ENCODE peak calls at places on chromosomes 12 and 14, in five cellular contexts. One of them, this sample, is unnamed.

GRCh38 chr12:65209655-65210043 is 40.3 kb downstream of the LEMD3 start:
- DNase-seq in mesendoderm: no peak
- DNase-seq in IMR-90: no peak
- DNase-seq in OCI-LY7: peak; percentile 66
- DNase-seq in right cardiac atrium: no peak
- DNase-seq in this sample: no peak

GRCh38 chr12:95164656-95165055 is 52.6 kb downstream of the FGD6 start:
- DNase-seq in IMR-90: peak; percentile 30
- DNase-seq in right cardiac atrium: no peak
- DNase-seq in OCI-LY7: no peak
- DNase-seq in mesendoderm: no peak
- DNase-seq in this sample: no peak

GRCh38 chr14:71754422-71755095 is 177.7 kb upstream of the RGS6 start:
- DNase-seq in IMR-90: no peak
- DNase-seq in right cardiac atrium: no peak
- DNase-seq in mesendoderm: peak; percentile 71
- DNase-seq in OCI-LY7: no peak
- DNase-seq in this sample: peak; percentile 78

GRCh38 chr12:31651893-31652521 is 7.5 kb upstream of the ETFBKMT start:
- DNase-seq in right cardiac atrium: no peak
- DNase-seq in mesendoderm: no peak
- DNase-seq in IMR-90: no peak
- DNase-seq in OCI-LY7: no peak
- DNase-seq in this sample: peak; percentile 37

GRCh38 chr14:73463411-73463810 is 5.1 kb upstream of the NUMB start:
- DNase-seq in mesendoderm: no peak
- DNase-seq in right cardiac atrium: no peak
- DNase-seq in OCI-LY7: no peak
- DNase-seq in IMR-90: peak; percentile 98
- DNase-seq in this sample: peak; percentile 26

GRCh38 chr12:106248177-106248848 is 493 bp upstream of the CKAP4 start:
- DNase-seq in mesendoderm: peak; percentile 64
- DNase-seq in OCI-LY7: peak; percentile 49
- DNase-seq in right cardiac atrium: peak; percentile 85
- DNase-seq in IMR-90: peak; percentile 81
- DNase-seq in this sample: peak; percentile 86

GRCh38 chr12:70044170-70044569 is 199.1 kb upstream of the CNOT2 start:
- DNase-seq in IMR-90: no peak
- DNase-seq in right cardiac atrium: no peak
- DNase-seq in OCI-LY7: no peak
- DNase-seq in mesendoderm: no peak
- DNase-seq in this sample: no peak

GRCh38 chr12:111964935-111965334 is 48.0 kb downstream of the TMEM116 start:
- DNase-seq in OCI-LY7: no peak
- DNase-seq in mesendoderm: no peak
- DNase-seq in right cardiac atrium: no peak
- DNase-seq in IMR-90: no peak
- DNase-seq in this sample: no peak

GRCh38 chr14:96194657-96195431 is 9.8 kb upstream of the BDKRB2 start:
- DNase-seq in OCI-LY7: no peak
- DNase-seq in right cardiac atrium: no peak
- DNase-seq in mesendoderm: no peak
- DNase-seq in IMR-90: no peak
- DNase-seq in this sample: no peak

GRCh38 chr14:52735921-52736489 is 6.0 kb downstream of the STYX start:
- DNase-seq in mesendoderm: peak; percentile 64
- DNase-seq in right cardiac atrium: no peak
- DNase-seq in IMR-90: peak; percentile 1
- DNase-seq in OCI-LY7: no peak
- DNase-seq in this sample: no peak

GRCh38 chr14:91229743-91230200 is 14.7 kb downstream of the GPR68 start:
- DNase-seq in right cardiac atrium: no peak
- DNase-seq in OCI-LY7: peak; percentile 86
- DNase-seq in IMR-90: peak; percentile 61
- DNase-seq in mesendoderm: no peak
- DNase-seq in this sample: no peak

GRCh38 chr14:22492601-22493000 is 96.4 kb downstream of the DAD1 start:
- DNase-seq in OCI-LY7: no peak
- DNase-seq in right cardiac atrium: no peak
- DNase-seq in IMR-90: no peak
- DNase-seq in mesendoderm: no peak
- DNase-seq in this sample: no peak

GRCh38 chr14:42224053-42224888 is 617.6 kb downstream of the LRFN5 start:
- DNase-seq in mesendoderm: peak; percentile 74
- DNase-seq in OCI-LY7: peak; percentile 64
- DNase-seq in IMR-90: peak; percentile 68
- DNase-seq in right cardiac atrium: peak; percentile 37
- DNase-seq in this sample: peak; percentile 93

GRCh38 chr12:81615031-81615430 is 144.1 kb downstream of the PPFIA2 start:
- DNase-seq in mesendoderm: no peak
- DNase-seq in right cardiac atrium: no peak
- DNase-seq in IMR-90: no peak
- DNase-seq in OCI-LY7: no peak
- DNase-seq in this sample: no peak

GRCh38 chr12:51773145-51773869 is 75.2 kb downstream of the FIGNL2 start:
- DNase-seq in right cardiac atrium: no peak
- DNase-seq in mesendoderm: no peak
- DNase-seq in IMR-90: peak; percentile 77
- DNase-seq in OCI-LY7: no peak
- DNase-seq in this sample: no peak

GRCh38 chr12:13851828-13852227 is 129.6 kb downstream of the GRIN2B start:
- DNase-seq in mesendoderm: peak; percentile 90
- DNase-seq in IMR-90: no peak
- DNase-seq in OCI-LY7: no peak
- DNase-seq in right cardiac atrium: no peak
- DNase-seq in this sample: peak; percentile 89

GRCh38 chr14:30869525-30870150 is 4.7 kb upstream of the COCH start:
- DNase-seq in OCI-LY7: no peak
- DNase-seq in IMR-90: no peak
- DNase-seq in right cardiac atrium: no peak
- DNase-seq in mesendoderm: no peak
- DNase-seq in this sample: no peak

GRCh38 chr12:79897617-79898016 is 37.3 kb downstream of the PPP1R12A start:
- DNase-seq in OCI-LY7: no peak
- DNase-seq in right cardiac atrium: no peak
- DNase-seq in mesendoderm: peak; percentile 90
- DNase-seq in IMR-90: peak; percentile 95
- DNase-seq in this sample: no peak

GRCh38 chr14:78840898-78841297 is 670.7 kb downstream of the NRXN3 start:
- DNase-seq in IMR-90: no peak
- DNase-seq in right cardiac atrium: no peak
- DNase-seq in mesendoderm: no peak
- DNase-seq in OCI-LY7: no peak
- DNase-seq in this sample: no peak

GRCh38 chr14:74360163-74360562 is 11.9 kb downstream of the VRTN start:
- DNase-seq in OCI-LY7: no peak
- DNase-seq in right cardiac atrium: no peak
- DNase-seq in mesendoderm: no peak
- DNase-seq in IMR-90: no peak
- DNase-seq in this sample: no peak

GRCh38 chr14:26867171-26867757 is 269.4 kb upstream of the NOVA1 start:
- DNase-seq in right cardiac atrium: no peak
- DNase-seq in OCI-LY7: no peak
- DNase-seq in mesendoderm: peak; percentile 54
- DNase-seq in IMR-90: no peak
- DNase-seq in this sample: peak; percentile 59

GRCh38 chr12:62919827-62920226 is 15.1 kb downstream of the PPM1H start:
- DNase-seq in IMR-90: peak; percentile 63
- DNase-seq in OCI-LY7: no peak
- DNase-seq in mesendoderm: no peak
- DNase-seq in right cardiac atrium: no peak
- DNase-seq in this sample: no peak

GRCh38 chr12:27119797-27120196 is 37.4 kb upstream of the C12orf71 start:
- DNase-seq in mesendoderm: no peak
- DNase-seq in IMR-90: no peak
- DNase-seq in OCI-LY7: no peak
- DNase-seq in right cardiac atrium: no peak
- DNase-seq in this sample: peak; percentile 71

GRCh38 chr12:6215120-6215807 is 15.1 kb downstream of the CD9 start:
- DNase-seq in right cardiac atrium: peak; percentile 10
- DNase-seq in OCI-LY7: no peak
- DNase-seq in IMR-90: no peak
- DNase-seq in mesendoderm: peak; percentile 95
- DNase-seq in this sample: peak; percentile 91

GRCh38 chr12:130419116-130419515 is 81.4 kb downstream of the PIWIL1 start:
- DNase-seq in right cardiac atrium: no peak
- DNase-seq in IMR-90: no peak
- DNase-seq in mesendoderm: no peak
- DNase-seq in OCI-LY7: no peak
- DNase-seq in this sample: peak; percentile 31

GRCh38 chr12:1873531-1874149 is 44.8 kb downstream of the CACNA2D4 start:
- DNase-seq in OCI-LY7: no peak
- DNase-seq in mesendoderm: no peak
- DNase-seq in IMR-90: no peak
- DNase-seq in right cardiac atrium: no peak
- DNase-seq in this sample: no peak

GRCh38 chr14:76257842-76258397 is 106.2 kb downstream of the GPATCH2L start:
- DNase-seq in right cardiac atrium: no peak
- DNase-seq in mesendoderm: peak; percentile 38
- DNase-seq in IMR-90: no peak
- DNase-seq in OCI-LY7: no peak
- DNase-seq in this sample: peak; percentile 54

GRCh38 chr14:73180385-73180805 is 44.1 kb downstream of the PSEN1 start:
- DNase-seq in IMR-90: peak; percentile 77
- DNase-seq in right cardiac atrium: no peak
- DNase-seq in OCI-LY7: no peak
- DNase-seq in mesendoderm: no peak
- DNase-seq in this sample: no peak

GRCh38 chr12:2233034-2233433 is 180.2 kb downstream of the CACNA1C start:
- DNase-seq in OCI-LY7: no peak
- DNase-seq in IMR-90: peak; percentile 66
- DNase-seq in right cardiac atrium: no peak
- DNase-seq in mesendoderm: no peak
- DNase-seq in this sample: no peak

GRCh38 chr12:90013409-90013808 is 304.8 kb upstream of the ATP2B1 start:
- DNase-seq in right cardiac atrium: no peak
- DNase-seq in mesendoderm: peak; percentile 49
- DNase-seq in IMR-90: peak; percentile 9
- DNase-seq in OCI-LY7: peak; percentile 50
- DNase-seq in this sample: no peak

GRCh38 chr14:58298880-58299664 is 717 bp downstream of the ARID4A start:
- DNase-seq in mesendoderm: peak; percentile 35
- DNase-seq in OCI-LY7: peak; percentile 58
- DNase-seq in right cardiac atrium: peak; percentile 79
- DNase-seq in IMR-90: no peak
- DNase-seq in this sample: peak; percentile 72

GRCh38 chr12:53217049-53217929 is 10.2 kb upstream of the ITGB7 start:
- DNase-seq in IMR-90: no peak
- DNase-seq in right cardiac atrium: peak; percentile 79
- DNase-seq in OCI-LY7: no peak
- DNase-seq in mesendoderm: peak; percentile 80
- DNase-seq in this sample: peak; percentile 93
- H3K27ac ChIP-seq in IMR-90: peak overlapping the region; percentile 58
- H3K27ac ChIP-seq in right cardiac atrium: peak overlapping the region; percentile 77
- H3K27ac ChIP-seq in OCI-LY7: no peak overlapping the region
- H3K27ac ChIP-seq in mesendoderm: peak overlapping the region; percentile 40
- H3K27ac ChIP-seq in this sample: no peak overlapping the region

DNA sequence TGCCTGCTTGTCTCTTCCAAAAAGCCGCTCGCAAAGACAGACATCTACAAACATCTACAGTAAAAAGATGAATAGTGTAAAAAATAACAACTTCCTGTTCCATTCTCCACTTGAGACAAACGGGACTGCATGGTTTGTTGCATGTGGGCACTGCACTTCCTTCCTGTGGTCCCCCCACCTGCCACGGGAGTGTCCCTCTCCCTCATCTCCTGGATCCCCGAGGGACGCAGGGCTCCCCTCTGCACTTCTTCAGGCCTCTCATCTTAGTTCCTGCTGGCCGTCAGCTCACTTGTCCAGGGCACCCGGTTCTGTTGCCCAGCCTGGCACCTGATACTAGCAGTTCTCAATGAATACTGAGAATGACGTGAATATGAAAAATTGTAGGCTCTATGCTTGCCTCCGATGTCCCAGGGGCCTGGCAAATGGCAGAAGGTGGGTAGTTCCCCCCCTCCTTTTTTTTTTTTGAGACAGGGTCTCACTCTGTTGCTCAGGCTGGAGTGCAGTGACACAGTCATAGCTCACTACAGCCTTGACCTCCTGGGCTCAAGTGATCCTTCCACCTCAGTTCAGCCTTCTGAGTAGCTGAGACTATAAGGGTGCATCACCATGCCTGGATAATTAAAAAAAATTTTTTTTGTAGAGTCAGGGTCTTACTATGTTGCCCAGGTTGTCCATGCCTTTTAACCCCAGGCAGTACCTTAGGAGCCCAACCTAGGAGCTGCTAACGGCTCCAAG is 3.5 kb upstream of the KLC1 start:
- DNase-seq in mesendoderm: no peak
- DNase-seq in right cardiac atrium: no peak
- DNase-seq in IMR-90: no peak
- DNase-seq in OCI-LY7: peak; percentile 66
- DNase-seq in this sample: no peak
- H3K27ac ChIP-seq in mesendoderm: no peak overlapping the region
- H3K27ac ChIP-seq in right cardiac atrium: no peak overlapping the region
- H3K27ac ChIP-seq in IMR-90: no peak overlapping the region
- H3K27ac ChIP-seq in OCI-LY7: peak overlapping the region; percentile 82
- H3K27ac ChIP-seq in this sample: no peak overlapping the region

GRCh38 chr14:93018401-93018800 is 95.5 kb downstream of the CHGA start:
- DNase-seq in mesendoderm: no peak
- DNase-seq in OCI-LY7: no peak
- DNase-seq in IMR-90: no peak
- DNase-seq in right cardiac atrium: no peak
- DNase-seq in this sample: no peak
- H3K27ac ChIP-seq in mesendoderm: no peak overlapping the region
- H3K27ac ChIP-seq in OCI-LY7: no peak overlapping the region
- H3K27ac ChIP-seq in IMR-90: no peak overlapping the region
- H3K27ac ChIP-seq in right cardiac atrium: no peak overlapping the region
- H3K27ac ChIP-seq in this sample: no peak overlapping the region

GRCh38 chr12:109573914-109574244 is 285 bp downstream of the MVK start:
- DNase-seq in IMR-90: no peak
- DNase-seq in right cardiac atrium: no peak
- DNase-seq in OCI-LY7: no peak
- DNase-seq in mesendoderm: no peak
- DNase-seq in this sample: no peak

GRCh38 chr12:109571773-109572505 is 1.4 kb downstream of the MMAB start:
- DNase-seq in OCI-LY7: no peak
- DNase-seq in IMR-90: no peak
- DNase-seq in mesendoderm: no peak
- DNase-seq in right cardiac atrium: no peak
- DNase-seq in this sample: no peak

GRCh38 chr12:109573029-109573913 is at the start of the genes MMAB and MVK:
- DNase-seq in IMR-90: peak; percentile 99
- DNase-seq in right cardiac atrium: peak; percentile 99
- DNase-seq in OCI-LY7: peak; percentile 99
- DNase-seq in mesendoderm: peak; percentile 100
- DNase-seq in this sample: peak; percentile 100

GRCh38 chr12:109575683-109576082 is 2.1 kb downstream of the MVK start:
- DNase-seq in mesendoderm: no peak
- DNase-seq in right cardiac atrium: no peak
- DNase-seq in IMR-90: no peak
- DNase-seq in OCI-LY7: no peak
- DNase-seq in this sample: no peak

DNA sequence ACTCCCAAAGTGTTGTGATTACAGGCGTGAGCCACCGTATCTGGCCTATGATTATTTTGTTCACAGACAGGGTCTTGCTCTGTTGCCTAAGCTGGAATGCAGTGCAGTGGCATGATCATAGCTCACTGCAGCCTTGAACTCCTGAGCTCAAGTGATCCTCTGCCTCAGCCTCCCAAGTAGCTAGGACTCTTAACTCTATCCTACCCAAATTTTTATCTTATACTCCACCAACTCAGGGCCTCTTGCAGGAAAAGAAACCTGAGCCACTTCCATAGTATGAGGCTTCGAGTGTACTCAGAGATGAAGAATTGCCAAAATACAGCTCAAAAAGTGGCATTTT is 828 bp downstream of the MMAB start:
- DNase-seq in IMR-90: no peak
- DNase-seq in mesendoderm: no peak
- DNase-seq in OCI-LY7: no peak
- DNase-seq in right cardiac atrium: no peak
- DNase-seq in this sample: no peak
- H3K27ac ChIP-seq in IMR-90: no peak overlapping the region
- H3K27ac ChIP-seq in mesendoderm: no peak overlapping the region
- H3K27ac ChIP-seq in OCI-LY7: peak overlapping the region; percentile 65
- H3K27ac ChIP-seq in right cardiac atrium: no peak overlapping the region
- H3K27ac ChIP-seq in this sample: no peak overlapping the region